ENCODE peak calls at places on chromosome 22, in five cellular contexts. M is germinal center, B is GM20000, T is psoas muscle, K is PC-3. X is an unnamed sample.

GRCh38 chr22:21451545-21452520 is 15.4 kb upstream of the TMEM191C start:
- DNase-seq in M (no peak), B (no peak), T (no peak), K (no peak), X (no peak)

GRCh38 chr22:31332886-31333285 is 13.3 kb downstream of the PATZ1 start:
- DNase-seq in M (no peak), B (no peak), T (no peak), K (peak), X (no peak)

GRCh38 chr22:27879923-27880322 is 39.1 kb downstream of the PITPNB start:
- DNase-seq in M (peak), B (peak), T (no peak), K (peak), X (no peak)

GRCh38 chr22:43440103-43440387 is 28.2 kb downstream of the MPPED1 start:
- DNase-seq in M (no peak), B (no peak), T (no peak), K (no peak), X (peak)

GRCh38 chr22:25833676-25834075 is 91.7 kb downstream of the MYO18B start:
- DNase-seq in M (no peak), B (no peak), T (no peak), K (no peak), X (no peak)

GRCh38 chr22:46328797-46329196 is 6.7 kb upstream of the TRMU start:
- DNase-seq in M (no peak), B (no peak), T (no peak), K (no peak), X (no peak)

GRCh38 chr22:46390652-46391301 is 55.3 kb downstream of the TRMU start:
- DNase-seq in M (no peak), B (no peak), T (peak), K (peak), X (peak)

GRCh38 chr22:23591846-23592245 is 11.8 kb upstream of the IGLL1 start:
- DNase-seq in M (no peak), B (no peak), T (no peak), K (no peak), X (no peak)

GRCh38 chr22:50712341-50713007 is 25.5 kb upstream of the ACR start:
- DNase-seq in M (no peak), B (no peak), T (peak), K (no peak), X (no peak)